ENCODE peak calls at places on chromosomes 11 and 22, in four cellular contexts. U is foreskin keratinocyte, J is HCT116, E is fibroblast of lung. G is an unnamed sample.

GRCh38 chr11:78901831-78902230 is 327.2 kb upstream of the NARS2 start:
- DNase-seq in U (no peak), J (no peak), E (no peak), G (no peak)

GRCh38 chr11:78798567-78799170 is 224.0 kb upstream of the NARS2 start:
- DNase-seq in U (no peak), J (peak; percentile 28), E (peak; percentile 55), G (peak; percentile 76)

GRCh38 chr11:41245184-41245583 is 214.3 kb downstream of the LRRC4C start:
- DNase-seq in U (no peak), J (no peak), E (peak; percentile 3), G (no peak)

GRCh38 chr11:130037058-130037457 is 32.6 kb upstream of the APLP2 start:
- DNase-seq in U (peak; percentile 89), J (no peak), E (peak; percentile 90), G (peak; percentile 56)

GRCh38 chr11:68749061-68749491 is 2.2 kb downstream of the TESMIN start:
- DNase-seq in U (no peak), J (no peak), E (peak; percentile 36), G (no peak)

GRCh38 chr11:107172996-107173395 is 154.7 kb upstream of the GUCY1A2 start:
- DNase-seq in U (no peak), J (no peak), E (no peak), G (no peak)

GRCh38 chr22:49014227-49015201 is 813.2 kb downstream of the BRD1 start:
- DNase-seq in U (no peak), J (no peak), E (no peak), G (no peak)

GRCh38 chr11:112732031-112732430 is 229.2 kb upstream of the NCAM1 start:
- DNase-seq in U (no peak), J (no peak), E (no peak), G (no peak)

GRCh38 chr11:117180020-117180419 is 1.5 kb downstream of the SIDT2 start:
- DNase-seq in U (no peak), J (no peak), E (peak; percentile 24), G (peak; percentile 48)

GRCh38 chr11:85685820-85686459 is at the start of gene CCDC89:
- DNase-seq in U (peak; percentile 83), J (no peak), E (peak; percentile 99), G (peak; percentile 62)

GRCh38 chr11:114307524-114308203 is 11.5 kb downstream of the NNMT start:
- DNase-seq in U (no peak), J (no peak), E (peak; percentile 93), G (peak; percentile 84)

GRCh38 chr11:34641456-34641855 is 20.6 kb downstream of the EHF start:
- DNase-seq in U (no peak), J (no peak), E (no peak), G (no peak)

GRCh38 chr11:78381867-78382266 is 35.8 kb downstream of the GAB2 start:
- DNase-seq in U (no peak), J (no peak), E (no peak), G (no peak)

GRCh38 chr11:115377882-115378296 is 126.3 kb downstream of the CADM1 start:
- DNase-seq in U (peak; percentile 20), J (no peak), E (peak; percentile 88), G (no peak)

GRCh38 chr11:134043821-134044420 is 25.0 kb upstream of the JAM3 start:
- DNase-seq in U (no peak), J (no peak), E (no peak), G (no peak)

GRCh38 chr11:102120437-102120935 is 10.2 kb downstream of the YAP1 start:
- DNase-seq in U (no peak), J (no peak), E (peak; percentile 32), G (peak; percentile 70)

GRCh38 chr22:28873183-28873964 is 10.0 kb upstream of the ZNRF3 start:
- DNase-seq in U (no peak), J (no peak), E (no peak), G (no peak)
- H3K4me1 ChIP-seq in U (no peaks in the 10 kb centered on the region), J (no peaks in the 10 kb centered on the region), E (no peaks in the 10 kb centered on the region), G (no peaks in the 10 kb centered on the region)

GRCh38 chr11:67250059-67251043 is 15.9 kb upstream of the GRK2 start:
- DNase-seq in U (no peak), J (no peak), E (no peak), G (no peak)
- H3K4me1 ChIP-seq in U (peaks cover 18% of the 10 kb centered on the region), J (peaks cover 20% of the 10 kb centered on the region), E (peaks cover 6% of the 10 kb centered on the region), G (peaks cover 4% of the 10 kb centered on the region)

GRCh38 chr11:19730373-19730772 is 17.7 kb downstream of the NAV2 start:
- DNase-seq in U (no peak), J (no peak), E (no peak), G (no peak)
- H3K4me1 ChIP-seq in U (no peaks in the 10 kb centered on the region), J (peaks cover 7% of the 10 kb centered on the region), E (no peaks in the 10 kb centered on the region), G (peaks cover 13% of the 10 kb centered on the region)

DNA sequence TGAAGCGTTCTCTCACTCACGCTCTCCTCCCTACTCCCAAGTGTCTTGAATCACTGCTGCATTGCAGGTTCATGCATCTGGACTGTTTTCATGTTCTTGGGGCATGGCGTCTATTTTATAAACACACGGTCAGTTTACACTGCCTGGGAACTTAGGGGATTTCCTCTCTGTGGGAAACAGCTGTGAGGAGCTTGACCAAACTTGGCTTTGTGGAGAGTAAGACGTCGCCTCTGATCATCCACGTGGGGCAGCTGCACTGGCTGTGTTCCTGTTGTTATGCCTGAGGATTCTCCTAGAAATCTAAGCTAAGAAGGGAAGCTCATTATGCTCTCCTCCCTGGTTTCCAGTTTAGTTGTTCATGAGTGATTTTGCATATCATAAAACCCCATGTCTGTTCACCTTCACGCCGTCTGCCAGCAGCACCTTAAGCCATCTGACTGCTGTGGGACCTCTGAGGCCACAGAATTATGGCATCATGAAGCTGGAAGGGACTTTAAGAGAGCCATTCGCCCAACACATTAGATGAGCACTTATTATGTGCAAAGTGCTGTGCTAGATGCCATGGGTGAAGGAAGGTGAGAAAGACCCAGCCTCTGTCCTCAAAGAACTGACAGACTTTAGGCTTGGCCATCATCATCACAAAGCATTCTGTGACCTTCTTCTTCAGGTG is 38.8 kb upstream of the POU2AF1 start:
- DNase-seq in U (no peak), J (no peak), E (peak; percentile 71), G (peak; percentile 96)
- H3K4me1 ChIP-seq in U (no peaks in the 10 kb centered on the region), J (no peaks in the 10 kb centered on the region), E (no peaks in the 10 kb centered on the region), G (no peaks in the 10 kb centered on the region)

GRCh38 chr22:35608088-35608487 is 9.0 kb downstream of the MB start:
- DNase-seq in U (no peak), J (no peak), E (peak; percentile 24), G (no peak)
- H3K4me1 ChIP-seq in U (no peaks in the 10 kb centered on the region), J (peaks cover 6% of the 10 kb centered on the region), E (no peaks in the 10 kb centered on the region), G (no peaks in the 10 kb centered on the region)

GRCh38 chr22:20528405-20528978 is 21.1 kb downstream of the MED15 start:
- DNase-seq in U (no peak), J (no peak), E (no peak), G (no peak)
- H3K4me1 ChIP-seq in U (peaks cover 61% of the 10 kb centered on the region), J (peaks cover 52% of the 10 kb centered on the region), E (peaks cover 46% of the 10 kb centered on the region), G (peaks cover 52% of the 10 kb centered on the region)

GRCh38 chr11:63845305-63845704 is 6.4 kb downstream of the MARK2 start:
- DNase-seq in U (peak; percentile 72), J (no peak), E (peak; percentile 71), G (peak; percentile 95)
- H3K4me1 ChIP-seq in U (peaks cover 28% of the 10 kb centered on the region), J (peaks cover 40% of the 10 kb centered on the region), E (peaks cover 16% of the 10 kb centered on the region), G (peaks cover 17% of the 10 kb centered on the region)

GRCh38 chr22:36384766-36385400 is 2.9 kb downstream of the MYH9 start:
- DNase-seq in U (no peak), J (no peak), E (peak; percentile 50), G (peak; percentile 74)
- H3K4me1 ChIP-seq in U (peaks cover 27% of the 10 kb centered on the region), J (peaks cover 44% of the 10 kb centered on the region), E (peaks cover 11% of the 10 kb centered on the region), G (peaks cover 14% of the 10 kb centered on the region)

DNA sequence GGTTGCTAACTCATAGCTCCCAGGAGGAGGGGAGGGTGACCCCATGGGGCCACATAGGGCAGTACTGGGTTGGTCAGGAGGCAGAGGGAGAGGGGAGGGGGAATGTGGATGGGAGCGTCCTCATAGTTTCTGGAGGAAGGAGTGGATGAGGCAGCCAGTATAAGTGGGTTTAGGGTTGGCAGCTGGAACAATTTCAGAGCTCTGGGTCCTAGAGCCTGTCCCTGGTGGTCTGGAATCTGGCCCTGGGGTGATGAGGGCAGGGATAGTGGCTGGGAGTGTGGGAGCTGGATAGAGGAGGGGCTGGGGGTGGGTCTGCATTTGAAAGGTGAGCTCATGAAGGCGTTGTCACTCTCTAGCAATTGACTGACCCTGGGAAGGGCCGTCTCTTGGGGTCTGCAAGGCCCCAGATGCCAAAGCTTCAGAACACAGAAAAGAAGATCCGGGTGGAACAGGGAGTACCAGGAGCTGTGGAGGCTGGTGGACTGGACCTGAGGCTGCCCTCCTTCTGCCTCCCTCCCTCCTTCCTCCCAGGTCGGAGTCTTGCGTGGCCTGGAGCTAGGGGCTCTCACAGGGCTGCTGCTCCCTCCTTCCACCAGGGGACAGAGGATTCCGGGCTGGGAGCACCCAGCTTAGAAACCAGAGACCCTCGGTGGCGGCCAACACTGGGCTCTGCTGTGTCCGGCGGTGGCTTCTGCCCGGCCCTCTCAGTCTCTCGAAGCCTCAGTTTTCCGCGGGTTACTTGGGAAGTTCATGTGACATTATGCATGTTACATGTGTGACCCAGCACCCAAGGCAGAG is 5.5 kb upstream of the MRGPRG start:
- DNase-seq in U (no peak), J (no peak), E (no peak), G (no peak)
- H3K4me1 ChIP-seq in U (no peaks in the 10 kb centered on the region), J (peaks cover 5% of the 10 kb centered on the region), E (no peaks in the 10 kb centered on the region), G (peaks cover 28% of the 10 kb centered on the region)